ENCODE peak calls at places on chromosomes 4 and X, in eight cellular contexts. A is mammary epithelial cell, Q is BJ, J is HL-60, B is BE2C, S is AG04450, I is A673, N is breast epithelium. G is an unnamed sample.

GRCh38 chrX:1215123-1215823 is 2.8 kb upstream of the CRLF2 start:
- DNase-seq in I (no peak), A (no peak), J (peak), B (no peak), S (no peak), Q (no peak), N (no peak), G (no peak)

GRCh38 chr4:56511098-56511497 is 5.5 kb downstream of the ARL9 start:
- DNase-seq in B (no peak), J (no peak), A (no peak), I (no peak), S (no peak), N (no peak), Q (no peak), G (no peak)

GRCh38 chr4:80307774-80308465 is 27.6 kb upstream of the CFAP299 start:
- DNase-seq in J (no peak), S (no peak), Q (no peak), A (peak), N (no peak), B (no peak), I (peak), G (peak)

GRCh38 chrX:19514791-19515614 is at the start of gene MAP3K15:
- DNase-seq in N (no peak), B (peak), J (peak), A (no peak), Q (no peak), I (peak), S (no peak), G (peak)

GRCh38 chrX:154136627-154137161 is 7.3 kb upstream of the OPN1LW start:
- DNase-seq in I (peak), Q (peak), N (peak), J (peak), B (peak), S (no peak), A (peak), G (peak)

GRCh38 chrX:25048176-25048575 is 32.4 kb upstream of the ARX start:
- DNase-seq in I (peak), N (no peak), B (no peak), Q (no peak), S (no peak), A (no peak), J (no peak), G (no peak)

GRCh38 chr4:130712038-130712437 is 1616.1 kb downstream of the C4orf33 start:
- DNase-seq in J (no peak), N (no peak), S (no peak), I (peak), A (peak), B (no peak), Q (no peak), G (peak)

GRCh38 chr4:182022899-182023298 is 220.3 kb upstream of the TENM3 start:
- DNase-seq in A (no peak), N (no peak), J (no peak), B (no peak), S (no peak), I (no peak), Q (no peak), G (no peak)

GRCh38 chr4:3721627-3722026 is 44.6 kb upstream of the ADRA2C start:
- DNase-seq in J (no peak), B (no peak), A (no peak), Q (no peak), I (no peak), N (no peak), S (no peak), G (no peak)

GRCh38 chr4:13329963-13330362 is 154.2 kb downstream of the RAB28 start:
- DNase-seq in I (peak), J (no peak), A (peak), Q (no peak), B (no peak), N (no peak), S (no peak), G (peak)

GRCh38 chr4:78551420-78552351 is at the start of gene ANXA3:
- DNase-seq in I (no peak), J (peak), B (peak), Q (no peak), N (peak), A (peak), S (no peak), G (peak)

GRCh38 chr4:6576932-6577331 is 1.9 kb downstream of the MAN2B2 start:
- DNase-seq in Q (no peak), N (no peak), B (no peak), S (no peak), J (no peak), A (no peak), I (no peak), G (no peak)

GRCh38 chr4:22129454-22130075 is 181.0 kb upstream of the KCNIP4 start:
- DNase-seq in I (peak), A (peak), S (no peak), B (peak), Q (peak), J (peak), N (no peak), G (peak)

GRCh38 chr4:176927664-176928063 is 134.9 kb upstream of the VEGFC start:
- DNase-seq in S (peak), J (no peak), B (no peak), N (no peak), Q (no peak), I (peak), A (peak), G (peak)

DNA sequence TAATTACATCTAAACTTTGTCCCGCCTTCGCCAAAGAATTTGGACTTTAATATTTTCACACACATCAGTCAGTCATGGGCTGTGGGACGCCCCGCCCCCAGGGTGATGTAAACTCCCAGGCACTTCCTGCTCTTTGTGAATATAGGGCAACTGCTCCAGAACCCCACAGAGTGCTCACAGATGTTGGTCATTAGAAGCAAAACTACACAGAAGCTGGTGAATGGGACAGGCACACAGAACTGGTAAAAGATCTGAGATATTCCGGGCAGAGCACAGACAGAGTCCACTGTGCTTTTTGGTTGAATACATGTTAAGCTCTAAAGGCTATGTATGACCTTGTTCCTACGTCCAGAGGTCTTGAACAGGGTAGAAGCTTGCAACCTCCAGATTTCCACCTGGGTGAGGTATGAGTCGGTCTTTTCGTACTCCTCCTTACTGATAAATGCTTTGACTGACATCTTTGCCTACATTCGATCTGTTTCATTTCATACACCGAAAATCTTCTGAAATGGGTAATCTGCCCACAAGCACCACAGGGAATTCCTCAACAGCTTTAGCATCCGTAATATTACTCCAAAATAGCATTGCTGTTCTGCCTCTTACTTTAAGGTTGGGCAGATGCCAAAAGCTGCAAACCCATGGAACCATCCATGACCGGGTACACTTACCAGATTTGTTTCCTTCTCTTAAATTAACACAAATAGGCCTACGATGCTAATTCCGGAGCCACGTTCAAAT is 144.6 kb downstream of the AMELX start:
- DNase-seq in I (peak), B (no peak), S (no peak), J (no peak), N (no peak), Q (no peak), A (no peak), G (peak)
- H3K4me3 ChIP-seq in I (peak), B (no peak), S (no peak), J (no peak), N (no peak), Q (no peak), A (no peak), G (no peak)

GRCh38 chrX:33106737-33107136 is 104.6 kb downstream of the DMD start:
- DNase-seq in B (no peak), N (no peak), S (no peak), Q (no peak), A (no peak), J (no peak), I (no peak), G (no peak)

DNA sequence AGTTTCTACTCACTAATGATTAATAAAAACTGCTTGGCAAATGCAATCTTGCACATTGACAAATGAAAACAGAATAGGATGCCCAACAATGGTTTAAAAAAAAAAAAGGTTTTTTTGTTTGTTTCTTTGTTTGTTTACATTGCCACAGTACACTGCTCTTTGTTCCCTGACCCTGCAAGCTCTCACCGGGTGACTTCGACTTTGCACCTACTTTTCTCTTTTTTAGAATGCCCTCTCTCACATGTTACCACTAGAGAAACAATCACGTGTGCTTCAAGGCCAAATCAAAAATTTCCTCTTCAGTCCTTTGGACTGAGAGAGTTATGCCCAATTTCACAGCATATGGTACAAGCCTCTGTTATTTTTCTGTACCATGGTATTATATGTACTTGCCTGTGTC is 101.5 kb downstream of the DMD start:
- DNase-seq in Q (no peak), N (no peak), A (no peak), I (no peak), S (no peak), B (no peak), J (no peak), G (no peak)
- TF ChIP-seq CTCF in Q (no peak), N (no peak), A (no peak), I (no peak), S (no peak), B (no peak), J (no peak), G (no peak)

GRCh38 chr4:83510442-83510841 is 25.5 kb upstream of the GPAT3 start:
- DNase-seq in Q (no peak), I (no peak), N (no peak), J (no peak), S (no peak), A (no peak), B (no peak), G (no peak)

GRCh38 chr4:83504974-83505373 is 20.1 kb upstream of the ABRAXAS1 start:
- DNase-seq in I (no peak), A (no peak), S (no peak), N (no peak), B (no peak), J (peak), Q (no peak), G (no peak)

GRCh38 chr4:83503974-83504373 is 19.1 kb upstream of the ABRAXAS1 start:
- DNase-seq in B (no peak), Q (no peak), N (no peak), A (no peak), J (no peak), S (no peak), I (no peak), G (no peak)

GRCh38 chr4:83504544-83504943 is 19.6 kb upstream of the ABRAXAS1 start:
- DNase-seq in J (no peak), N (no peak), S (no peak), B (no peak), Q (no peak), I (no peak), A (no peak), G (no peak)
- H3K4me3 ChIP-seq in J (no peak), N (no peak), S (no peak), B (no peak), Q (no peak), I (no peak), A (no peak), G (no peak)

GRCh38 chr4:124710253-124710849 is 2.2 kb downstream of the ANKRD50 start:
- DNase-seq in N (no peak), A (peak), B (no peak), S (no peak), I (no peak), J (peak), Q (no peak), G (peak)
- TF ChIP-seq CTCF in N (no peak), A (no peak), B (no peak), S (no peak), I (no peak), J (no peak), Q (no peak), G (no peak)

DNA sequence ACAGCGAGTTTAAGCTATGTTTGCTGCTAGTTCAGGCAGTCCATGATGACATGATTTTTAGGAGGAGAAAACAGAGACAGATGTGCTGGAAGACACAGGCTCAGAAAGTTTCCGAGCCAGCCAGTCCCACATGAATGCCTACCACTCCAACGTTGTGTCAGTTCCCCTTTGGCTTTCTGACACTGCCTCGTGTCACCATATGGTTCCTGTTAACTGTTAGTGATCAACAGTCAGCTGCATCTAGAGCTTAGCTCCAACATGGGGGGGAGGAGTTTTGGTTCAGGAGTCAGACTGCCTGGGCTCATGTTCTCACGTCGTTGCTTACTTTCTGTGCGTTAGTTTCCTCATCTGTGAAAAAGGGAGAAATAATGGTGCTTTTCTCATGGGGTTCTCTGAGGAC is 343.7 kb downstream of the MID1IP1 start:
- DNase-seq in J (peak), Q (no peak), I (no peak), N (no peak), S (no peak), A (no peak), B (no peak), G (no peak)
- H3K4me3 ChIP-seq in J (no peak), Q (no peak), I (no peak), N (no peak), S (no peak), A (no peak), B (no peak), G (no peak)

DNA sequence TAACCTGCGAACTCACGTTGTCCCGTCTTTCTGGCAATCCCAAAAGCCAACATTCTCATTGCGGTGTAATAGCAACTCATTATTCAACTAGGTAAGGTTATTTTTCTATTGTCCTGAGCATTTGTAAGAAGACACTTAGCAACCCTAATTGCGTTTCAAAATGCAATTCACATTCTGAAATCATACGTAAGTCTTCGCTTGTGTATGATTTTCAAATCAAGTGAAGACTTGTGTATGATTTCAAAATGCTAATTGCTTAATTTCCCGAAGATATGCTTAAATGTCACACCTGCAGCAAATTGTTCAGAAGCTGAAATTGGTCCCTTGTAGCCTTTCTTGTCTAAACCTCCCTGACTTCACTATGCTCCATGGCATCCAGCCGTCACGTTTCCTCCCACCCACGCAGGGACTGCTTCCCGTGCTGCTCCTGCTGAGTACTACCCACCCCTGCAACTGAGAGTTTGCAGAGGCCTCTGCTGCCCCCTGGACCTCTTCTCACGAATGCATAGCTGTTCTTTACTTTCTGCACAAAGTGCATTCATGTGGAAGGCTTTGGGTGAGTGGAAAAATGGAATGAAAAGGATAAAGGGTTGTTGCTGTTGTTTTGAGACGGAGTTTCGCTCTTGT is 40.8 kb upstream of the CLDN24 start:
- DNase-seq in Q (no peak), S (no peak), I (peak), A (no peak), N (no peak), B (peak), J (no peak), G (peak)
- TF ChIP-seq CTCF in Q (peak), S (peak), I (peak), A (no peak), N (no peak), B (peak), J (no peak), G (peak)

G was measured in epithelial cell of esophagus.